ENCODE peak calls at places on chromosome 20, in eight cellular contexts. P is frontal cortex, W is ELR, Q is esophagus squamous epithelium, G is fibroblast of mammary gland, O is germinal center, F is GM20000, C is NCI-H774. R is an unnamed sample.

GRCh38 chr20:38723069-38723981 is 961 bp upstream of the SLC32A1 start:
- DNase-seq in P (no peak), W (peak; percentile 35), Q (no peak), G (peak; percentile 54), O (peak; percentile 21), F (peak; percentile 39), C (no peak), R (no peak)

GRCh38 chr20:48422242-48422960 is 405.4 kb downstream of the PREX1 start:
- DNase-seq in P (no peak), W (no peak), Q (no peak), G (no peak), O (peak; percentile 17), F (no peak), C (no peak), R (no peak)

GRCh38 chr20:34112600-34113061 is 588 bp upstream of the EIF2S2 start:
- DNase-seq in P (peak; percentile 29), W (peak; percentile 59), Q (no peak), G (peak; percentile 40), O (peak; percentile 33), F (peak; percentile 37), C (no peak), R (no peak)

GRCh38 chr20:23094213-23094896 is 8.2 kb upstream of the CD93 start:
- DNase-seq in P (no peak), W (no peak), Q (no peak), G (no peak), O (no peak), F (no peak), C (no peak), R (no peak)

GRCh38 chr20:20668639-20669038 is 43.8 kb downstream of the RALGAPA2 start:
- DNase-seq in P (no peak), W (no peak), Q (no peak), G (no peak), O (peak; percentile 63), F (peak; percentile 71), C (no peak), R (peak; percentile 53)

GRCh38 chr20:43043887-43044286 is 145.8 kb downstream of the PTPRT start:
- DNase-seq in P (no peak), W (no peak), Q (no peak), G (no peak), O (no peak), F (no peak), C (no peak), R (no peak)

GRCh38 chr20:3672864-3673550 is 8.8 kb downstream of the ADAM33 start:
- DNase-seq in P (no peak), W (no peak), Q (no peak), G (no peak), O (no peak), F (no peak), C (no peak), R (no peak)

GRCh38 chr20:5177071-5177470 is 50.3 kb downstream of the CDS2 start:
- DNase-seq in P (no peak), W (no peak), Q (no peak), G (no peak), O (no peak), F (no peak), C (no peak), R (no peak)

GRCh38 chr20:63861365-63861934 is at the start of gene ABHD16B:
- DNase-seq in P (no peak), W (no peak), Q (no peak), G (no peak), O (no peak), F (no peak), C (no peak), R (no peak)

GRCh38 chr20:62735331-62735821 is 26.7 kb downstream of the NTSR1 start:
- DNase-seq in P (no peak), W (peak; percentile 36), Q (no peak), G (no peak), O (no peak), F (no peak), C (no peak), R (no peak)

GRCh38 chr20:36084897-36085617 is 69.5 kb upstream of the EPB41L1 start:
- DNase-seq in P (no peak), W (peak; percentile 62), Q (no peak), G (peak; percentile 76), O (no peak), F (no peak), C (no peak), R (no peak)

GRCh38 chr20:35316086-35316485 is 23.9 kb upstream of the FAM83C start:
- DNase-seq in P (no peak), W (no peak), Q (no peak), G (no peak), O (no peak), F (no peak), C (no peak), R (no peak)

GRCh38 chr20:49043000-49043399 is 3.1 kb upstream of the CSE1L start:
- DNase-seq in P (no peak), W (no peak), Q (no peak), G (no peak), O (no peak), F (no peak), C (no peak), R (no peak)

GRCh38 chr20:58597021-58597940 is 53.8 kb upstream of the STX16 start:
- DNase-seq in P (peak; percentile 17), W (no peak), Q (no peak), G (peak; percentile 55), O (no peak), F (no peak), C (no peak), R (no peak)

GRCh38 chr20:61932711-61933480 is 132.8 kb downstream of the TAF4 start:
- DNase-seq in P (no peak), W (no peak), Q (no peak), G (no peak), O (no peak), F (no peak), C (no peak), R (no peak)

GRCh38 chr20:45097485-45098095 is 3.3 kb downstream of the KCNS1 start:
- DNase-seq in P (peak; percentile 42), W (no peak), Q (no peak), G (peak; percentile 52), O (peak; percentile 79), F (peak; percentile 74), C (no peak), R (no peak)

GRCh38 chr20:25118529-25118928 is 36.6 kb upstream of the VSX1 start:
- DNase-seq in P (no peak), W (no peak), Q (no peak), G (no peak), O (no peak), F (no peak), C (no peak), R (no peak)

GRCh38 chr20:63295422-63295821 is 2.4 kb downstream of the COL20A1 start:
- DNase-seq in P (no peak), W (no peak), Q (no peak), G (no peak), O (no peak), F (no peak), C (no peak), R (no peak)

GRCh38 chr20:56506103-56506502 is 18.4 kb upstream of the FAM209A start:
- DNase-seq in P (no peak), W (no peak), Q (no peak), G (no peak), O (no peak), F (no peak), C (no peak), R (no peak)

GRCh38 chr20:49865559-49865958 is 49.8 kb downstream of the SPATA2 start:
- DNase-seq in P (no peak), W (peak; percentile 23), Q (no peak), G (peak; percentile 93), O (no peak), F (no peak), C (no peak), R (no peak)

GRCh38 chr20:61026731-61027130 is 225.3 kb upstream of the CDH4 start:
- DNase-seq in P (no peak), W (no peak), Q (no peak), G (no peak), O (no peak), F (no peak), C (no peak), R (no peak)

GRCh38 chr20:45405566-45406259 is 2.4 kb upstream of the DBNDD2 start:
- DNase-seq in P (peak; percentile 52), W (peak; percentile 67), Q (no peak), G (no peak), O (peak; percentile 10), F (peak; percentile 36), C (no peak), R (no peak)

GRCh38 chr20:35720165-35721123 is 21.2 kb downstream of the ROMO1 start:
- DNase-seq in P (no peak), W (no peak), Q (no peak), G (no peak), O (no peak), F (no peak), C (no peak), R (no peak)

GRCh38 chr20:3621111-3621510 is 42.1 kb downstream of the GFRA4 start:
- DNase-seq in P (no peak), W (no peak), Q (no peak), G (no peak), O (no peak), F (no peak), C (no peak), R (no peak)